ENCODE peak calls at places on chromosomes 16 and 17, in five cellular contexts. C is EL; W is activated CD4-positive, alpha-beta T cell treated with anti-CD3 and anti-CD28 coated beads, Interleukin-2, amount 50 U/mL, for 1 hour; X is stimulated activated CD8-positive, alpha-beta memory T cell treated with anti-CD3 and anti-CD28 coated beads, Interleukin-4, amount 100 ng/mL, for 24 hours; O is tibial artery. E is an unnamed sample.

GRCh38 chr17:50861822-50862528 is 4.2 kb downstream of the TOB1 start:
- DNase-seq in C (no peak), W (no peak), X (no peak), O (no peak), E (no peak)

GRCh38 chr16:85428168-85428898 is 184.8 kb upstream of the GSE1 start:
- DNase-seq in C (no peak), W (peak; percentile 54), X (peak; percentile 42), O (peak; percentile 23), E (peak; percentile 63)

GRCh38 chr16:84827897-84828296 is 8.1 kb downstream of the CRISPLD2 start:
- DNase-seq in C (no peak), W (no peak), X (no peak), O (no peak), E (no peak)

GRCh38 chr17:19740933-19741332 is 7.2 kb downstream of the ALDH3A1 start:
- DNase-seq in C (no peak), W (no peak), X (no peak), O (no peak), E (no peak)

GRCh38 chr16:81583893-81584705 is 139.5 kb downstream of the CMIP start:
- DNase-seq in C (peak; percentile 77), W (no peak), X (no peak), O (no peak), E (peak; percentile 63)

GRCh38 chr16:27739606-27740357 is 189.8 kb downstream of the KATNIP start:
- DNase-seq in C (no peak), W (no peak), X (no peak), O (no peak), E (no peak)

GRCh38 chr17:81322271-81323082 is 27.4 kb upstream of the SLC38A10 start:
- DNase-seq in C (peak; percentile 26), W (peak; percentile 38), X (no peak), O (no peak), E (peak; percentile 51)

GRCh38 chr16:57600952-57601580 is 27.4 kb upstream of the ADGRG1 start:
- DNase-seq in C (no peak), W (no peak), X (no peak), O (no peak), E (no peak)

GRCh38 chr17:79799174-79799537 is 2.3 kb upstream of the CBX8 start:
- DNase-seq in C (no peak), W (no peak), X (no peak), O (no peak), E (no peak)

GRCh38 chr16:89958068-89958467 is 9.5 kb downstream of the DEF8 start:
- DNase-seq in C (peak; percentile 31), W (no peak), X (no peak), O (peak; percentile 32), E (peak; percentile 42)

GRCh38 chr17:28471531-28472342 is 1.7 kb upstream of the SLC13A2 start:
- DNase-seq in C (no peak), W (no peak), X (no peak), O (no peak), E (no peak)

GRCh38 chr16:23296994-23297393 is 5.1 kb upstream of the SCNN1B start:
- DNase-seq in C (no peak), W (no peak), X (no peak), O (no peak), E (peak; percentile 32)

GRCh38 chr17:36722121-36722902 is 120.9 kb downstream of the MRM1 start:
- DNase-seq in C (peak; percentile 28), W (peak; percentile 72), X (peak; percentile 76), O (no peak), E (no peak)

GRCh38 chr17:49437696-49438438 is 23.2 kb upstream of the PHB1 start:
- DNase-seq in C (no peak), W (no peak), X (no peak), O (no peak), E (no peak)

GRCh38 chr16:51156836-51157235 is 5.8 kb upstream of the SALL1 start:
- DNase-seq in C (no peak), W (no peak), X (no peak), O (no peak), E (no peak)

GRCh38 chr17:49995055-49995738 is at the start of gene DLX3:
- DNase-seq in C (peak; percentile 76), W (peak; percentile 26), X (no peak), O (peak; percentile 74), E (no peak)

GRCh38 chr16:72884037-72884436 is 163.9 kb downstream of the ZFHX3 start:
- DNase-seq in C (peak; percentile 42), W (no peak), X (no peak), O (no peak), E (no peak)

GRCh38 chr16:81522141-81522701 is 77.6 kb downstream of the CMIP start:
- DNase-seq in C (no peak), W (peak; percentile 18), X (no peak), O (no peak), E (peak; percentile 22)

GRCh38 chr17:44086364-44087311 is 16.1 kb downstream of the G6PC3 start:
- DNase-seq in C (peak; percentile 93), W (peak; percentile 39), X (peak; percentile 41), O (no peak), E (peak; percentile 72)

E was measured in ACHN.